ENCODE peak calls at places on chromosomes 6 and 20, in six cellular contexts. One of them, this sample, is unnamed.

GRCh38 chr20:50277460-50278376 is 87.1 kb downstream of the CEBPB start:
- DNase-seq in endothelial cell: no peak
- DNase-seq in fibroblast of lung: no peak
- DNase-seq in choroid plexus epithelial cell: no peak
- DNase-seq in AG10803: no peak
- DNase-seq in epithelial cell of esophagus: no peak
- DNase-seq in this sample: no peak

GRCh38 chr6:14326774-14327173 is 209.2 kb downstream of the CD83 start:
- DNase-seq in epithelial cell of esophagus: no peak
- DNase-seq in fibroblast of lung: no peak
- DNase-seq in choroid plexus epithelial cell: no peak
- DNase-seq in AG10803: no peak
- DNase-seq in endothelial cell: no peak
- DNase-seq in this sample: no peak

GRCh38 chr20:956330-956951 is 40.3 kb upstream of the ANGPT4 start:
- DNase-seq in choroid plexus epithelial cell: peak
- DNase-seq in epithelial cell of esophagus: peak
- DNase-seq in fibroblast of lung: peak
- DNase-seq in endothelial cell: peak
- DNase-seq in AG10803: peak
- DNase-seq in this sample: peak

GRCh38 chr6:122028933-122029332 is 370.5 kb upstream of the HSF2 start:
- DNase-seq in AG10803: no peak
- DNase-seq in choroid plexus epithelial cell: no peak
- DNase-seq in epithelial cell of esophagus: peak
- DNase-seq in endothelial cell: no peak
- DNase-seq in fibroblast of lung: no peak
- DNase-seq in this sample: no peak

GRCh38 chr6:144284753-144285547 is at the start of gene UTRN:
- DNase-seq in choroid plexus epithelial cell: peak
- DNase-seq in epithelial cell of esophagus: peak
- DNase-seq in AG10803: peak
- DNase-seq in fibroblast of lung: peak
- DNase-seq in endothelial cell: peak
- DNase-seq in this sample: peak

GRCh38 chr6:167031082-167031709 is 32.0 kb downstream of the CEP43 start:
- DNase-seq in fibroblast of lung: no peak
- DNase-seq in choroid plexus epithelial cell: peak
- DNase-seq in AG10803: no peak
- DNase-seq in endothelial cell: no peak
- DNase-seq in epithelial cell of esophagus: peak
- DNase-seq in this sample: no peak

GRCh38 chr20:49781676-49782075 is 31.0 kb upstream of the SLC9A8 start:
- DNase-seq in choroid plexus epithelial cell: no peak
- DNase-seq in endothelial cell: no peak
- DNase-seq in AG10803: no peak
- DNase-seq in fibroblast of lung: no peak
- DNase-seq in epithelial cell of esophagus: no peak
- DNase-seq in this sample: no peak

GRCh38 chr20:25336561-25337422 is 53.8 kb downstream of the ABHD12 start:
- DNase-seq in choroid plexus epithelial cell: peak
- DNase-seq in AG10803: no peak
- DNase-seq in fibroblast of lung: peak
- DNase-seq in endothelial cell: peak
- DNase-seq in epithelial cell of esophagus: peak
- DNase-seq in this sample: peak

GRCh38 chr20:63123326-63123725 is 92.6 kb downstream of the YTHDF1 start:
- DNase-seq in endothelial cell: no peak
- DNase-seq in choroid plexus epithelial cell: no peak
- DNase-seq in AG10803: no peak
- DNase-seq in epithelial cell of esophagus: no peak
- DNase-seq in fibroblast of lung: no peak
- DNase-seq in this sample: no peak

GRCh38 chr6:111563581-111563980 is 42.1 kb downstream of the TRAF3IP2 start:
- DNase-seq in AG10803: no peak
- DNase-seq in epithelial cell of esophagus: no peak
- DNase-seq in fibroblast of lung: no peak
- DNase-seq in choroid plexus epithelial cell: no peak
- DNase-seq in endothelial cell: no peak
- DNase-seq in this sample: no peak

GRCh38 chr6:38572186-38572813 is 67.4 kb downstream of the BTBD9 start:
- DNase-seq in fibroblast of lung: no peak
- DNase-seq in AG10803: no peak
- DNase-seq in choroid plexus epithelial cell: no peak
- DNase-seq in epithelial cell of esophagus: no peak
- DNase-seq in endothelial cell: no peak
- DNase-seq in this sample: peak

GRCh38 chr6:160730911-160731310 is 28.9 kb downstream of the PLG start:
- DNase-seq in fibroblast of lung: no peak
- DNase-seq in epithelial cell of esophagus: no peak
- DNase-seq in endothelial cell: peak
- DNase-seq in choroid plexus epithelial cell: no peak
- DNase-seq in AG10803: no peak
- DNase-seq in this sample: no peak

GRCh38 chr20:7665311-7665863 is 274.9 kb downstream of the HAO1 start:
- DNase-seq in AG10803: peak
- DNase-seq in choroid plexus epithelial cell: peak
- DNase-seq in epithelial cell of esophagus: no peak
- DNase-seq in endothelial cell: no peak
- DNase-seq in fibroblast of lung: no peak
- DNase-seq in this sample: no peak

GRCh38 chr20:3686867-3687321 is 5.1 kb upstream of the ADAM33 start:
- DNase-seq in choroid plexus epithelial cell: peak
- DNase-seq in endothelial cell: no peak
- DNase-seq in AG10803: peak
- DNase-seq in fibroblast of lung: peak
- DNase-seq in epithelial cell of esophagus: peak
- DNase-seq in this sample: peak

GRCh38 chr6:8539446-8539845 is 104.1 kb upstream of the SLC35B3 start:
- DNase-seq in endothelial cell: no peak
- DNase-seq in choroid plexus epithelial cell: peak
- DNase-seq in fibroblast of lung: peak
- DNase-seq in AG10803: peak
- DNase-seq in epithelial cell of esophagus: peak
- DNase-seq in this sample: peak

GRCh38 chr6:30555428-30556005 is 772 bp downstream of the GNL1 start:
- DNase-seq in fibroblast of lung: peak
- DNase-seq in epithelial cell of esophagus: peak
- DNase-seq in AG10803: peak
- DNase-seq in endothelial cell: peak
- DNase-seq in choroid plexus epithelial cell: peak
- DNase-seq in this sample: peak

GRCh38 chr20:34579936-34580587 is 21.5 kb downstream of the MAP1LC3A start:
- DNase-seq in AG10803: peak
- DNase-seq in endothelial cell: no peak
- DNase-seq in fibroblast of lung: no peak
- DNase-seq in epithelial cell of esophagus: peak
- DNase-seq in choroid plexus epithelial cell: no peak
- DNase-seq in this sample: no peak

GRCh38 chr6:6517059-6517458 is 71.5 kb upstream of the LY86 start:
- DNase-seq in epithelial cell of esophagus: no peak
- DNase-seq in AG10803: no peak
- DNase-seq in choroid plexus epithelial cell: no peak
- DNase-seq in endothelial cell: no peak
- DNase-seq in fibroblast of lung: no peak
- DNase-seq in this sample: no peak

GRCh38 chr20:48329216-48329615 is 498.6 kb downstream of the PREX1 start:
- DNase-seq in choroid plexus epithelial cell: no peak
- DNase-seq in epithelial cell of esophagus: no peak
- DNase-seq in fibroblast of lung: no peak
- DNase-seq in endothelial cell: no peak
- DNase-seq in AG10803: no peak
- DNase-seq in this sample: no peak

GRCh38 chr20:48332555-48332954 is 495.2 kb downstream of the PREX1 start:
- DNase-seq in AG10803: no peak
- DNase-seq in fibroblast of lung: no peak
- DNase-seq in choroid plexus epithelial cell: no peak
- DNase-seq in epithelial cell of esophagus: no peak
- DNase-seq in endothelial cell: no peak
- DNase-seq in this sample: no peak

GRCh38 chr20:48326868-48327267 is 500.9 kb downstream of the PREX1 start:
- DNase-seq in endothelial cell: no peak
- DNase-seq in epithelial cell of esophagus: no peak
- DNase-seq in choroid plexus epithelial cell: no peak
- DNase-seq in fibroblast of lung: no peak
- DNase-seq in AG10803: no peak
- DNase-seq in this sample: no peak

GRCh38 chr20:48331518-48332286 is 496.1 kb downstream of the PREX1 start:
- DNase-seq in choroid plexus epithelial cell: no peak
- DNase-seq in endothelial cell: no peak
- DNase-seq in epithelial cell of esophagus: no peak
- DNase-seq in AG10803: no peak
- DNase-seq in fibroblast of lung: no peak
- DNase-seq in this sample: no peak

DNA sequence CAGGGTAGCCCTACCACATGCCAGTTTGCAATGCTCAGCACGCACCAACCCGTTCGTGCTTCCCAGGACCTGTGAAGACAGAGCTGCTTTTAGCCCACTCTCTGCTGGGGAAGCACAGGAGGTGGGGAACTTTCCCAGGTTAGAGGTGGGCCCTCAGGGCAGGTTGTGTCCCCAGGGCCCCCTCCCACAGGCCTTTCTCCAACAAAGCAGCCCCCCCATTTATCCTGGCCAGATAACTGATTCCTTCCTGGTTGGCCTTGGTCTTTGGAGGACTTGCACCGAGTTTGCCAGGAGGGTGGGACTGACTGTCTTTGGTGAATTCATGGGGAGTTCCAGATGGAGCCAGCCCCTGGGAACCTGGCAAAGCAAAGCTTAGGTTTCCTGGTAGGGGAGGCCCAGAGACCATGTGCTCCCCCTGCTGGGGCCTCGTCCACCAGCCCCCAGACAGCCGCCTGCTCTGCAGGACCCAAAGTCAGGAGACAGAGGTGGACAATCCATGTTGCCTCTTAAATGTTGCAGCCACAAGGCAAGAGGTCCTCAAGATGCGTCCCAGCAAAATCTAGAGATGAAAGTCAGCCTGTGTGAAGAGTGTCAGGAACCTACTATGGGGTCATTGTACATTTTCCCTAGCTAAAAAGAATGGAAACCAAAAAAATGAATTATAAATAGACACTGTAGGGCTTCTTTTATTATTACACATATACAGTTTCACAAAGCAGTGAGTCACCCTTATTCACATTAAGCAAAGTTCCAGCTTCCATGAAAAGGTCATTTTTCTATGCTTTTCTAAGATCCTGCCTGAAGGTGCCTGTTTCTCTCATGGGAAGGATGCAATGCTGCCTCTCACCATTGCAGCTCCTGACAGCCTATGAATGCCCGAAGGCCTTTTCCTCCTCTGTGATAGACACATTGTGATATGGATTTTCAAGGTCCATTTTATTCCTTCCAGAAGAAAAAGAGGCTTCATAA is 497.8 kb downstream of the PREX1 start:
- DNase-seq in choroid plexus epithelial cell: peak
- DNase-seq in fibroblast of lung: peak
- DNase-seq in AG10803: no peak
- DNase-seq in endothelial cell: peak
- DNase-seq in epithelial cell of esophagus: peak
- DNase-seq in this sample: peak
- TF ChIP-seq CTCF in choroid plexus epithelial cell: peak
- TF ChIP-seq CTCF in fibroblast of lung: no peak
- TF ChIP-seq CTCF in AG10803: no peak
- TF ChIP-seq CTCF in endothelial cell: peak
- TF ChIP-seq CTCF in epithelial cell of esophagus: no peak
- TF ChIP-seq CTCF in this sample: peak

GRCh38 chr6:9632026-9632425 is 782.8 kb downstream of the TFAP2A start:
- DNase-seq in AG10803: no peak
- DNase-seq in epithelial cell of esophagus: no peak
- DNase-seq in choroid plexus epithelial cell: no peak
- DNase-seq in endothelial cell: no peak
- DNase-seq in fibroblast of lung: no peak
- DNase-seq in this sample: no peak
- TF ChIP-seq CTCF in AG10803: no peak
- TF ChIP-seq CTCF in epithelial cell of esophagus: no peak
- TF ChIP-seq CTCF in choroid plexus epithelial cell: no peak
- TF ChIP-seq CTCF in endothelial cell: no peak
- TF ChIP-seq CTCF in fibroblast of lung: no peak
- TF ChIP-seq CTCF in this sample: no peak

DNA sequence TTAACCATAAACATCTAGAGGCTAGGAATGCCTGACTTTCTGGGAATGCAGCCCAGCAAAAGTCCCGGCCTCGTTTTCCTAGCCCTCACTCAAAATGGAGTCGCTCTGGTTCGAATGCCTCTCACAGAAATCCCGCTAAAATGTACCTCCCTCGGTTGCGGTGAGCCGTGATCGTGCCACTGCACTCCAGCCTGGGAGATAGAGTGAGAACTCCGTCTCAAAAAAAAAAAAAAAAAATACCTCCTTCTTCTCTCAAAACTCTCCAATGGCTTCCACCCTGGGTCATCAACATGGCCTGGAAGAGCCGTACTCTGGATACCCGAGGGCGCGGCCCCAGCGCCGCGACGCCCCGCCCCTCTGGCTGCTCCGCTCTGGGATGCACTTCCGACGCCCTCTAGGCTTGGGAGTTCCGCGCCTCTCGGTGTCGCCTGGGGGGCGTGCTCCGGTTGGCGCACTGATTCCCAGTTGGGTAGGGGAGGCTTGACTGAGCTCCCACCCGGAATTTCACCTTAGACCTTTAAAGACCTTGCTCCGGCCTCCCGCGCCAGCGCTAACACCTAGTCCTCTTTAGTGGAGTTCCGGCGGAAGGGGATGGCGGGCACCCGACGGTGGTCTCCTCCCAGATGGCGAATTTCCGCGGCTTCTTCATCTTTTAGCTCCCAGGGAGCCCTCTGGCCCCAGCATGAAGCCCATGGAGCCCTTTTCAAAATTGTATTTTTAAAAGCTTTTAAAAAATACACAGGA is 12.3 kb downstream of the HMGN4 start:
- DNase-seq in endothelial cell: peak
- DNase-seq in choroid plexus epithelial cell: peak
- DNase-seq in epithelial cell of esophagus: peak
- DNase-seq in fibroblast of lung: peak
- DNase-seq in AG10803: peak
- DNase-seq in this sample: peak
- TF ChIP-seq CTCF in endothelial cell: no peak
- TF ChIP-seq CTCF in choroid plexus epithelial cell: peak
- TF ChIP-seq CTCF in epithelial cell of esophagus: no peak
- TF ChIP-seq CTCF in fibroblast of lung: no peak
- TF ChIP-seq CTCF in AG10803: no peak
- TF ChIP-seq CTCF in this sample: no peak

GRCh38 chr20:2279245-2279779 is 16.5 kb upstream of the TGM3 start:
- DNase-seq in fibroblast of lung: no peak
- DNase-seq in endothelial cell: no peak
- DNase-seq in AG10803: peak
- DNase-seq in choroid plexus epithelial cell: no peak
- DNase-seq in epithelial cell of esophagus: no peak
- DNase-seq in this sample: no peak

GRCh38 chr20:2280083-2280482 is 15.7 kb upstream of the TGM3 start:
- DNase-seq in AG10803: no peak
- DNase-seq in fibroblast of lung: no peak
- DNase-seq in endothelial cell: no peak
- DNase-seq in choroid plexus epithelial cell: no peak
- DNase-seq in epithelial cell of esophagus: no peak
- DNase-seq in this sample: no peak

GRCh38 chr20:2273634-2274302 is 22.0 kb upstream of the TGM3 start:
- DNase-seq in AG10803: no peak
- DNase-seq in fibroblast of lung: no peak
- DNase-seq in choroid plexus epithelial cell: no peak
- DNase-seq in epithelial cell of esophagus: no peak
- DNase-seq in endothelial cell: no peak
- DNase-seq in this sample: no peak

GRCh38 chr20:2281563-2281962 is 14.2 kb upstream of the TGM3 start:
- DNase-seq in fibroblast of lung: no peak
- DNase-seq in endothelial cell: no peak
- DNase-seq in epithelial cell of esophagus: no peak
- DNase-seq in choroid plexus epithelial cell: no peak
- DNase-seq in AG10803: no peak
- DNase-seq in this sample: no peak

GRCh38 chr20:2276015-2276414 is 19.8 kb upstream of the TGM3 start:
- DNase-seq in epithelial cell of esophagus: peak
- DNase-seq in choroid plexus epithelial cell: no peak
- DNase-seq in fibroblast of lung: no peak
- DNase-seq in endothelial cell: no peak
- DNase-seq in AG10803: no peak
- DNase-seq in this sample: no peak
- TF ChIP-seq CTCF in epithelial cell of esophagus: no peak
- TF ChIP-seq CTCF in choroid plexus epithelial cell: no peak
- TF ChIP-seq CTCF in fibroblast of lung: no peak
- TF ChIP-seq CTCF in endothelial cell: peak
- TF ChIP-seq CTCF in AG10803: no peak
- TF ChIP-seq CTCF in this sample: no peak